ENCODE peak calls at places on chromosomes 2 and 18, in seven cellular contexts. J is Kasumi-1, X is G401, Y is NCI-H345, U is astrocyte of the spinal cord, B is Right ventricle myocardium inferior, T is GF-D8. S is an unnamed sample.

GRCh38 chr2:189916651-189917050 is 132.4 kb downstream of the PMS1 start:
- DNase-seq in U (no peak), Y (no peak), J (no peak), T (no peak), X (no peak), B (no peak), S (no peak)

GRCh38 chr2:43225788-43226557 is 433 bp downstream of the ZFP36L2 start:
- DNase-seq in X (no peak), Y (no peak), B (peak), J (peak), T (no peak), U (peak), S (peak)

GRCh38 chr18:62524443-62525200 is 1.8 kb downstream of the ZCCHC2 start:
- DNase-seq in U (peak), B (peak), T (no peak), J (peak), X (peak), Y (peak), S (peak)

GRCh38 chr2:182642328-182642727 is 73.7 kb upstream of the DNAJC10 start:
- DNase-seq in J (peak), B (peak), T (no peak), U (peak), X (peak), Y (no peak), S (peak)

GRCh38 chr18:73677458-73677857 is 470.2 kb downstream of the FBXO15 start:
- DNase-seq in T (no peak), X (no peak), Y (no peak), B (no peak), U (no peak), J (no peak), S (no peak)

GRCh38 chr2:190822038-190822437 is 58.6 kb upstream of the GLS start:
- DNase-seq in J (no peak), T (no peak), U (no peak), Y (no peak), X (no peak), B (no peak), S (no peak)

GRCh38 chr2:126838718-126838985 is 60.0 kb upstream of the TEX51 start:
- DNase-seq in T (no peak), Y (no peak), B (no peak), J (no peak), X (no peak), U (no peak), S (no peak)

GRCh38 chr2:20414806-20415205 is 32.1 kb upstream of the RHOB start:
- DNase-seq in J (no peak), X (no peak), U (no peak), Y (no peak), T (no peak), B (no peak), S (no peak)

S was measured in nucleus accumbens.